ENCODE peak calls at places on chromosomes 6 and 20, in eight cellular contexts. V, P, X, Q, M, B, N and H are unnamed samples.

GRCh38 chr6:48560408-48560807 is 449.4 kb upstream of the PTCHD4 start:
- DNase-seq in M (no peak), X (no peak), Q (peak; percentile 48), N (peak; percentile 9), B (no peak), P (no peak), V (peak; percentile 14), H (no peak)

GRCh38 chr20:42700423-42700822 is 489.3 kb downstream of the PTPRT start:
- DNase-seq in X (no peak), B (no peak), V (no peak), N (no peak), M (no peak), Q (no peak), P (no peak), H (no peak)

GRCh38 chr6:160010067-160010466 is 41.2 kb downstream of the IGF2R start:
- DNase-seq in N (no peak), Q (peak; percentile 92), P (peak; percentile 44), B (no peak), X (no peak), V (no peak), M (no peak), H (no peak)

GRCh38 chr6:135382182-135382628 is 115.3 kb downstream of the AHI1 start:
- DNase-seq in N (no peak), P (no peak), Q (no peak), X (no peak), B (no peak), V (no peak), M (no peak), H (no peak)

GRCh38 chr6:109713097-109713496 is 22.0 kb downstream of the FIG4 start:
- DNase-seq in X (no peak), P (no peak), M (no peak), N (no peak), Q (no peak), V (no peak), B (no peak), H (no peak)

GRCh38 chr6:147281895-147282565 is 77.8 kb downstream of the STXBP5 start:
- DNase-seq in V (no peak), M (no peak), N (no peak), Q (no peak), B (no peak), P (no peak), X (no peak), H (no peak)

GRCh38 chr6:111592726-111593515 is 12.8 kb downstream of the TRAF3IP2 start:
- DNase-seq in X (no peak), N (no peak), V (no peak), B (no peak), Q (no peak), M (no peak), P (no peak), H (no peak)

GRCh38 chr20:39269031-39269461 is 306.9 kb downstream of the DHX35 start:
- DNase-seq in V (peak; percentile 37), N (no peak), P (peak; percentile 30), M (peak; percentile 20), X (peak; percentile 28), Q (peak; percentile 34), B (peak; percentile 12), H (peak; percentile 9)

GRCh38 chr6:1610497-1611321 is 994 bp downstream of the FOXC1 start:
- DNase-seq in Q (peak; percentile 49), X (no peak), N (no peak), V (peak; percentile 32), P (peak; percentile 6), M (no peak), B (no peak), H (no peak)

GRCh38 chr20:59777321-59777705 is 156.1 kb downstream of the SYCP2 start:
- DNase-seq in X (peak; percentile 85), N (no peak), Q (no peak), P (no peak), M (no peak), V (no peak), B (no peak), H (no peak)

GRCh38 chr6:128882560-128882959 is 378 bp upstream of the LAMA2 start:
- DNase-seq in X (no peak), Q (no peak), N (no peak), M (no peak), V (no peak), P (no peak), B (no peak), H (no peak)

GRCh38 chr6:12298017-12298958 is 8.1 kb downstream of the EDN1 start:
- DNase-seq in V (no peak), X (no peak), P (no peak), B (no peak), N (no peak), M (no peak), Q (no peak), H (no peak)

GRCh38 chr6:106122941-106123337 is 36.8 kb downstream of the PRDM1 start:
- DNase-seq in Q (no peak), B (no peak), V (no peak), M (no peak), X (no peak), P (no peak), N (no peak), H (no peak)

GRCh38 chr20:39897781-39898466 is 791.1 kb downstream of the MAFB start:
- DNase-seq in P (no peak), V (no peak), N (no peak), X (no peak), Q (no peak), M (no peak), B (no peak), H (no peak)

GRCh38 chr6:46269447-46270229 is 98.9 kb upstream of the ENPP5 start:
- DNase-seq in V (no peak), B (no peak), N (no peak), M (no peak), P (no peak), Q (peak; percentile 9), X (no peak), H (no peak)

GRCh38 chr20:19840111-19840705 is 82.2 kb downstream of the RIN2 start:
- DNase-seq in V (no peak), N (no peak), X (no peak), P (no peak), B (no peak), M (no peak), Q (no peak), H (no peak)

GRCh38 chr6:8180327-8181161 is 78.2 kb upstream of the EEF1E1 start:
- DNase-seq in V (peak; percentile 54), M (no peak), P (no peak), Q (peak; percentile 50), X (no peak), B (no peak), N (no peak), H (no peak)

GRCh38 chr6:168413018-168413720 is 27.8 kb upstream of the SMOC2 start:
- DNase-seq in M (no peak), Q (no peak), B (no peak), X (no peak), P (no peak), V (no peak), N (no peak), H (no peak)
- H3K27ac ChIP-seq in M (no peak overlapping the region), Q (no peak overlapping the region), B (no peak overlapping the region), X (no peak overlapping the region), P (no peak overlapping the region), V (no peak overlapping the region), N (no peak overlapping the region), H (no peak overlapping the region)

GRCh38 chr6:136611133-136611532 is 60.9 kb upstream of the MAP7 start:
- DNase-seq in M (no peak), X (peak; percentile 39), V (no peak), B (no peak), Q (no peak), N (no peak), P (no peak), H (no peak)

GRCh38 chr6:136608991-136609390 is 58.8 kb upstream of the MAP7 start:
- DNase-seq in M (no peak), P (no peak), N (no peak), B (no peak), V (no peak), X (no peak), Q (peak; percentile 56), H (no peak)

GRCh38 chr6:136607204-136607931 is 57.1 kb upstream of the MAP7 start:
- DNase-seq in Q (no peak), N (no peak), X (peak; percentile 49), P (no peak), M (peak; percentile 27), V (no peak), B (no peak), H (no peak)

GRCh38 chr6:136609878-136610706 is 59.9 kb upstream of the MAP7 start:
- DNase-seq in M (peak; percentile 96), Q (peak; percentile 98), P (no peak), N (peak; percentile 90), B (no peak), X (peak; percentile 95), V (peak; percentile 75), H (no peak)

DNA sequence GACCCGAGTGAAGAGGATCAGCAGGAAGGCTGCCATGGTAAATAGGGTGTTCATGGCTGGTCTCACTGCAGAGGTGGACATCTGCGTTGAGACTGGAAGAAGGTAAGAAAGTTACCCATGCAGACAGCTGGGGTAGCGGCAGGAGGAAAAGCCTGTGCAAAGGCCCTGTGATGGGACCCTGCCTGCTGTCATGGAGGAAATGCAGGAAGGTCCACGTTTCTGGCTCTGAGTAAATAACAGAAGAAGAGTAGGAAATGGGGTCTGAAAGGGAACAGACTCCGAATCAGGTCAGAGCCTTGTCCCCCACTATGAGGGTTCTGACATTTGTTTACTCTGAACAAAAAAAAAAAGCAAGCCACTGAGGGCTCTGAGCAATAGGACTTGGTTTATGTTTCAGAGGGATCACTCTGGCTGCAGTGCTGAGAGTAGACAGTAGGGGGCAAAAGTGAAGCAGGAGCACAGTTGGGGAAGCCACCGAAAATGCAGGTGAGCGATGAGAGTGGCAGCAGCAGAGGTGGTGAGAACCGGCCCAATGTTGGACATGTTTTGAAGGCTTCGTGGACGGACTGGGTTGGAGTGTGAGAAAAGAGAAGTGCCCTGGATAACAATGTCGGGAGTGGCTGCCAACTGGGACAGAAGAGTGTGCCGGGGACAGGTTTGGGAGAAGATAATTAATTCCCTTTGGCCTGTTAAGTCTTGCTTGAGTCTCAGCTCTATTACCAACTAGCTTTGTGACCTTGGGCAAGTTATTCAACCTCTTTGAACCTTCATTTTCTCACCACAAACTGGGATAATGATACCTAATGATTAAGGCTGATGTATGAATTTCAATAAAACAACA is 57.9 kb upstream of the MAP7 start:
- DNase-seq in P (peak; percentile 29), X (peak; percentile 76), V (peak; percentile 62), M (peak; percentile 67), Q (peak; percentile 67), B (peak; percentile 62), N (peak; percentile 17), H (peak; percentile 28)
- H3K27ac ChIP-seq in P (no peak overlapping the region), X (peak overlapping the region; percentile 37), V (peak overlapping the region; percentile 84), M (peak overlapping the region; percentile 9), Q (no peak overlapping the region), B (no peak overlapping the region), N (peak overlapping the region; percentile 65), H (no peak overlapping the region)

DNA sequence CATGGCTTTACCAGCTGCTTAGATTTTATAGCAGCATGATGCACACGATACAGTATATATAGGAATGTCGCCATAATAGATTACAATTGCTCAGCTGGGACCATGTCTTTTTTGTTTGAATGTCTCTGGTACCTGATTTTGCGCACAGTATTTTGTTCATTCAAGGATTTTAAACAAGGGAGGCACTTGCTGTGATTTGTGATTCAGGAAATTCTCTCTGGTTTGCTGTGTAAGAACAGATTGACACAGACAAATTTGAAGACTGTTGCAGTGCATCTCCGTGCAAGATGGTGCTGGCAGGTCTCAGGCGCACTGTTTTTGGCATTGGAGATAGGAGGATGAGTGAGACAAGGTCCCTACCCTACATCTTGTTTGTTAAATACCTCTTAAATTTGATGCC is 2.4 kb downstream of the MAPRE1 start:
- DNase-seq in V (no peak), X (no peak), B (no peak), P (no peak), M (no peak), N (no peak), Q (no peak), H (no peak)
- H3K27ac ChIP-seq in V (no peak overlapping the region), X (no peak overlapping the region), B (no peak overlapping the region), P (peak overlapping the region; percentile 95), M (peak overlapping the region; percentile 11), N (peak overlapping the region; percentile 47), Q (peak overlapping the region; percentile 6), H (no peak overlapping the region)

GRCh38 chr6:19311786-19312185 is 525.4 kb upstream of the ID4 start:
- DNase-seq in Q (no peak), X (no peak), B (no peak), N (no peak), M (no peak), P (no peak), V (no peak), H (no peak)
- H3K27ac ChIP-seq in Q (peak overlapping the region; percentile 88), X (no peak overlapping the region), B (no peak overlapping the region), N (no peak overlapping the region), M (no peak overlapping the region), P (no peak overlapping the region), V (no peak overlapping the region), H (no peak overlapping the region)